ENCODE peak calls at places on chromosomes 7 and 10, in nine cellular contexts. V is hepatocyte, S is GM23338, Y is neural progenitor cell, U is GM23248, M is OCI-LY7, A is PC-3, B is HCT116, W is SK-N-SH. N is an unnamed sample.

GRCh38 chr10:80413152-80413996 is 5.0 kb downstream of the PRXL2A start:
- DNase-seq in V (peak), S (peak), Y (no peak), U (no peak), M (no peak), A (no peak), B (no peak), W (peak), N (no peak)

GRCh38 chr7:68929712-68930395 is 668.4 kb upstream of the AUTS2 start:
- DNase-seq in V (peak), S (no peak), Y (no peak), U (peak), M (no peak), A (no peak), B (no peak), W (no peak), N (no peak)

GRCh38 chr10:102267748-102268147 is 22.4 kb downstream of the GBF1 start:
- DNase-seq in V (no peak), S (no peak), Y (no peak), U (peak), M (no peak), A (peak), B (no peak), W (no peak), N (no peak)

GRCh38 chr7:33774762-33775523 is 130.4 kb upstream of the BMPER start:
- DNase-seq in V (peak), S (no peak), Y (no peak), U (peak), M (no peak), A (peak), B (no peak), W (no peak), N (no peak)

GRCh38 chr7:99393363-99394187 is 14.8 kb downstream of the PDAP1 start:
- DNase-seq in V (peak), S (peak), Y (peak), U (peak), M (no peak), A (no peak), B (no peak), W (peak), N (no peak)

GRCh38 chr7:105011771-105012502 is 2.1 kb upstream of the KMT2E start:
- DNase-seq in V (no peak), S (peak), Y (no peak), U (peak), M (peak), A (no peak), B (no peak), W (no peak), N (peak)

GRCh38 chr10:53839437-53840039 is 961.5 kb downstream of the PCDH15 start:
- DNase-seq in V (peak), S (peak), Y (peak), U (peak), M (peak), A (peak), B (no peak), W (peak), N (peak)

GRCh38 chr10:132546567-132547420 is 9.2 kb downstream of the INPP5A start:
- DNase-seq in V (no peak), S (no peak), Y (no peak), U (no peak), M (no peak), A (no peak), B (no peak), W (no peak), N (no peak)

GRCh38 chr7:12757443-12757842 is 70.0 kb downstream of the ARL4A start:
- DNase-seq in V (no peak), S (no peak), Y (no peak), U (peak), M (no peak), A (peak), B (no peak), W (no peak), N (no peak)

GRCh38 chr7:130899638-130900401 is 165.8 kb upstream of the KLF14 start:
- DNase-seq in V (peak), S (no peak), Y (no peak), U (peak), M (peak), A (peak), B (no peak), W (no peak), N (no peak)

GRCh38 chr7:91242097-91242846 is 22.0 kb upstream of the FZD1 start:
- DNase-seq in V (no peak), S (no peak), Y (no peak), U (peak), M (no peak), A (peak), B (no peak), W (no peak), N (no peak)

GRCh38 chr10:33032354-33033254 is 74.6 kb upstream of the ITGB1 start:
- DNase-seq in V (no peak), S (no peak), Y (no peak), U (peak), M (no peak), A (peak), B (peak), W (no peak), N (no peak)

GRCh38 chr10:119688033-119688508 is 36.9 kb downstream of the BAG3 start:
- DNase-seq in V (peak), S (peak), Y (peak), U (no peak), M (peak), A (no peak), B (no peak), W (no peak), N (no peak)

GRCh38 chr10:119689016-119689564 is 36.8 kb upstream of the INPP5F start:
- DNase-seq in V (no peak), S (peak), Y (peak), U (no peak), M (no peak), A (no peak), B (no peak), W (no peak), N (no peak)

GRCh38 chr10:119686465-119687191 is 35.4 kb downstream of the BAG3 start:
- DNase-seq in V (peak), S (peak), Y (peak), U (peak), M (peak), A (peak), B (peak), W (peak), N (peak)

GRCh38 chr10:119691726-119692125 is 34.1 kb upstream of the INPP5F start:
- DNase-seq in V (no peak), S (no peak), Y (no peak), U (no peak), M (no peak), A (no peak), B (no peak), W (no peak), N (no peak)

DNA sequence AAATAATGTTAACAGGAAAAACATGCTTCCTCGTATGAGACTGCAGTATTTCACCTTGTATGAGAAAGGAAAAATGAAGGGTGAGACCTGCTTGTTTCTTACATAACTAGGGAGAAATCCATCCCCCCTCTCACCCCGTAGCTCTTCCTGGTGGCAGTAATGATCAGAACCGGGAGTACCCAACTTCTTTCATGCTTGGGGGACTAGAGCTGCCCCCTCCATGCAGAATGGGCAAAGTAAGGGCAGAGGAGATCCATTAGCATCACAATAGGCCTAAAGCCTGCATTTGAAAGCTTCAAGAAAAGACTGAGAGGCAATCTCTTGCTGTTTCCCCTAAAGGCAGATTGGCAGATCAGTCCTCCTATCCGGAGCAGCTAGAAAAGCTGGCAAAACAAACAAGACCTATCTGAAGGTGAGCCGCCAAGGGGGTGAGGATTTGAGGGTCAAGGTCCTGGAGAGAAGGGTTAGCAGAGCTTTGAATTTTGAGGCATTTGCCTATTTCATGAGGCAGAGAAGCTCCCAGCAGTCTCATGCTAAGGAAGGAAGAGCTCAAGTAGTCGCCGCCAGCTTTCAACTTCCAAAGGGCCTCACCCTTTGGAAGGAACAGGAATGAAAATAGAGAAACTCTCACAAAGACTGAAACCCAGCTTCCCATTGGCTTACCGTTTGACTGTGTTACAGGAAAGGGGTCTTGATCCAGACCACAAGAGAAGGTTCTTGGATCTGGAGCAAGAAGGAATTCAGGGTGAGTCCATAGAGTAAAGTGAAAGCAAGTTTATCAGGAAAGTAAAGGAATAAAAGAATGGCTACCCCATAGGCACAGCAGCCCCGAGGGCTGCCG is 36.2 kb downstream of the BAG3 start:
- DNase-seq in V (peak), S (peak), Y (peak), U (no peak), M (no peak), A (peak), B (no peak), W (no peak), N (no peak)
- TF ChIP-seq EZH2phosphoT487 in V (no peak), S (no peak), Y (no peak), U (no peak), M (no peak), A (no peak), B (no peak), W (no peak), N (no peak)

GRCh38 chr10:24437302-24437701 is 228.4 kb downstream of the KIAA1217 start:
- DNase-seq in V (no peak), S (peak), Y (no peak), U (no peak), M (no peak), A (no peak), B (no peak), W (no peak), N (no peak)

GRCh38 chr10:24434961-24435360 is 226.0 kb downstream of the KIAA1217 start:
- DNase-seq in V (no peak), S (no peak), Y (no peak), U (no peak), M (no peak), A (peak), B (no peak), W (no peak), N (no peak)

GRCh38 chr10:24433705-24434104 is 224.8 kb downstream of the KIAA1217 start:
- DNase-seq in V (no peak), S (no peak), Y (no peak), U (no peak), M (no peak), A (no peak), B (no peak), W (no peak), N (no peak)

GRCh38 chr10:24432478-24433416 is 223.8 kb downstream of the KIAA1217 start:
- DNase-seq in V (no peak), S (peak), Y (no peak), U (no peak), M (no peak), A (peak), B (no peak), W (no peak), N (no peak)

DNA sequence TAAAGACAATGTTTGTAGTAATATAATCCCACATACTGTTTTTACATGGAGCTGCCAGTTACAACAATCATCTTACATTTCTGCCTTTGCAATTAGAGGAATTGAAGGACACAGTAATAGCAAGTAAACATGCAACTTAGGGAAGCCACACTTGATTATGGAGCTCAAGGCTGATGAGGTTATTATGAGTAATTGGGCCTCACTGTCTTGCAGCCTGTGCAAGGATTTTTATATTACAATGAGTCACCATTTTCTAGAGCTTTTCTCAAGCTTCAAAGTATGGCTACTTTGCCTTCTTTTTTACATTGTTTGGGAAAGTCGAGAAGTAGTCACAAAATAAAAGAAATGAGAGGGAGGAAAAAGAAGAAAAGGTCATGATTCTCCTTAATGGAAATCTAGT is 226.4 kb downstream of the KIAA1217 start:
- DNase-seq in V (no peak), S (no peak), Y (no peak), U (peak), M (no peak), A (peak), B (no peak), W (no peak), N (no peak)
- TF ChIP-seq EZH2phosphoT487 in V (no peak), S (no peak), Y (no peak), U (no peak), M (no peak), A (no peak), B (no peak), W (no peak), N (no peak)

DNA sequence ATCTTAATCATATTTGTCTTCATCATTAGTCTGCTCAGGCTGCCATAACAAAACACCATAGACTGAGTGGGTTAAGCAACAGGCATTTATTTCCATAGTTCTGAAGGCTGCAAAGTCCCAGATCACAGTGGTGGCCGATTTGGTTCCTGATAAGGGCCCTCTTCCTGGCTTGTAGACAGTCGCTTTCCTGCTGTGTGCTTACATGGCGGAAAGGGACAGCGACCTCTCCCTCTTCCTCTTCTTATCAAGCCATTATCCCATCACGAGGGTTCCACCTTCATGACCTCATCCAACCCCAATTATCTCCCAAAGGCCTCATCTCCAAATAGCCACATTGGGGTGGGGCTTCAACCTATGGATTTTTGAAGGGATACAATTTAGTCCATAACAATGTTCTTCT is 84.0 kb downstream of the LYZL1 start:
- DNase-seq in V (no peak), S (no peak), Y (no peak), U (no peak), M (no peak), A (no peak), B (no peak), W (no peak), N (no peak)
- TF ChIP-seq EZH2phosphoT487 in V (no peak), S (no peak), Y (no peak), U (no peak), M (no peak), A (no peak), B (no peak), W (no peak), N (no peak)

DNA sequence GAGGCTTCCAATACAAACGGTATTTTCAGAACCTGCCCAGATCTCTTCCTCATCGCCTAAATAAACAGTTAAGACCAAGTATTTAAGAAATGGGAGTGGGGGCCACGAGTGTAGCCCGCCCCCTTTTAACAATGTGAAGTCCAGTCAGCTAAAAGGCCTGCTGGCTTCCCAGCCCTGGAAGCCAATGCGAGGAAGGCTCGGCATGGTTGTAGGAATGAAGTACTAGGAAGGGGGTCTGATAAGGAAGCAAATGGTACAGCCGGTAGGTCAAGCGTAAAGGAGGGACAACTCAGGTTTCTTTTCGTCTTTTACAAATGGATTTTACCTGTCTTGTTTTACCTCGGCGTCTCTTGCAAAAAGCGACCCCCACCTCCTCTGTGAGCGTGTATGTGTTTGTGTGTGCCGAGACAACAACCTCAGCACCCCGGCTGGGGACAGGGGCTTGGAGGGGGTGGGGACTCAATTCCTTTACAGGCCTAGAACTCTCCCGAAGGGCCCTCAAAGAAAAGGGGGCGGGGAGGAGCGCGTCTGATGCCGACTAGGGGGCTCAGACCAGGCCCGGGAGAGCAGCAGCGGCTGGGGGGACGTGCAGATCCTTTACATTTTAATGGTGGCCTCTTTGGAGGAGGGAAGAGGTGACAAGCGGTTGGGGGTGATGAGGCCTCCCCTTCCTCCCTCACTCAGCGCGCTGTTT is 147.6 kb downstream of the GPR85 start:
- DNase-seq in V (peak), S (peak), Y (peak), U (peak), M (peak), A (no peak), B (no peak), W (peak), N (peak)
- TF ChIP-seq EZH2phosphoT487 in V (no peak), S (no peak), Y (no peak), U (no peak), M (no peak), A (no peak), B (no peak), W (no peak), N (no peak)

GRCh38 chr7:54426406-54426805 is 115.8 kb upstream of the VSTM2A start:
- DNase-seq in V (no peak), S (no peak), Y (no peak), U (no peak), M (no peak), A (no peak), B (no peak), W (no peak), N (peak)
- TF ChIP-seq EZH2phosphoT487 in V (no peak), S (no peak), Y (no peak), U (no peak), M (no peak), A (no peak), B (no peak), W (no peak), N (peak)

GRCh38 chr7:11315687-11316258 is 342.1 kb downstream of the PHF14 start:
- DNase-seq in V (no peak), S (no peak), Y (no peak), U (no peak), M (no peak), A (no peak), B (no peak), W (no peak), N (no peak)

GRCh38 chr7:11317766-11318165 is 344.1 kb downstream of the PHF14 start:
- DNase-seq in V (no peak), S (no peak), Y (no peak), U (no peak), M (no peak), A (no peak), B (no peak), W (no peak), N (peak)

GRCh38 chr7:11313801-11314200 is 340.1 kb downstream of the PHF14 start:
- DNase-seq in V (no peak), S (no peak), Y (no peak), U (no peak), M (no peak), A (no peak), B (no peak), W (no peak), N (no peak)

GRCh38 chr7:11319491-11320274 is 346.0 kb downstream of the PHF14 start:
- DNase-seq in V (no peak), S (no peak), Y (no peak), U (peak), M (no peak), A (peak), B (no peak), W (no peak), N (no peak)
- TF ChIP-seq EZH2phosphoT487 in V (no peak), S (no peak), Y (no peak), U (no peak), M (no peak), A (no peak), B (no peak), W (no peak), N (no peak)

N was measured in MM.1S.